ENCODE peak calls at places on chromosome 1, in nine cellular contexts. Y, G, H, R, Q, K, L, U and B are unnamed samples.

GRCh38 chr1:7223334-7224080 is 438.3 kb downstream of the CAMTA1 start:
- DNase-seq in Y (no peak), G (peak), H (no peak), R (peak), Q (no peak), K (no peak), L (no peak), U (no peak), B (no peak)

GRCh38 chr1:153597206-153597605 is 15.7 kb downstream of the S100A16 start:
- DNase-seq in Y (no peak), G (no peak), H (no peak), R (no peak), Q (no peak), K (no peak), L (no peak), U (no peak), B (no peak)

GRCh38 chr1:153678519-153679336 is at the start of gene NPR1:
- DNase-seq in Y (peak), G (peak), H (peak), R (no peak), Q (peak), K (peak), L (peak), U (peak), B (peak)

GRCh38 chr1:72109916-72110315 is 172.4 kb downstream of the NEGR1 start:
- DNase-seq in Y (no peak), G (no peak), H (no peak), R (no peak), Q (no peak), K (no peak), L (no peak), U (no peak), B (no peak)

GRCh38 chr1:234780531-234781162 is 170.7 kb upstream of the IRF2BP2 start:
- DNase-seq in Y (peak), G (no peak), H (peak), R (no peak), Q (no peak), K (peak), L (peak), U (no peak), B (peak)

GRCh38 chr1:230869499-230869898 is 1.2 kb upstream of the C1orf198 start:
- DNase-seq in Y (no peak), G (peak), H (no peak), R (no peak), Q (no peak), K (no peak), L (no peak), U (no peak), B (no peak)

GRCh38 chr1:24688033-24688432 is 44.9 kb downstream of the SRRM1 start:
- DNase-seq in Y (no peak), G (no peak), H (peak), R (no peak), Q (no peak), K (no peak), L (no peak), U (no peak), B (no peak)

GRCh38 chr1:180912211-180912800 is 391 bp upstream of the KIAA1614 start:
- DNase-seq in Y (peak), G (peak), H (peak), R (peak), Q (no peak), K (peak), L (no peak), U (no peak), B (no peak)

DNA sequence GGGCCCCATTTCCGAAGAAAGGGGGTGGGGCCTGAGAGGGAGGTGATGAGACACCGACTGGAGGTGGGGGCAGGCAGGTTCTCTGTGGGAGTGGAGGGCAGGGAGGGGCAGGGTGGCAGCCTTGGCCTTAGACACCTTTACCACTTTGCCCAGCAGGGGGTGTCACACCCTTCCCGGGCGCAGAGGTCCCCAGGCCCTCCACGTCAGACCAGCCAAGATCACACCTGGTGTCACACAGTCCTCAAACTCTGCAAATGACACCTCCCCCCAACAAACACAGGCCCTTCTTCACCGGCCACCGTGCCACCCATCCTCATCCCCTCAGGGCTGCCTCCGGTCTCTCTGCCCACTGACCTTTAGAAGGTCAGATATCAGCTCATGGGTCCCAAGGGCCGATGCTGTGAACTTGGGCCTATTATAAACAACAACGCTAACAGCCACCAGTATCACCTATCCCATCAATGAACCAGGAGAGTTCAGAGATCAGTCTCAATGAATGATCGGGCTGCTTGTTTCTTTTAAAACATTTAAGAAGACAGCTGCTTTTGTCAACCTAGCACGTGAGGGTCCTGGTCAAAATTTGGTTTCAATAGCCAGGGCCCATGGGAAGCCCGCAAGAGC is 103.9 kb downstream of the CASZ1 start:
- DNase-seq in Y (no peak), G (no peak), H (peak), R (peak), Q (peak), K (no peak), L (peak), U (peak), B (peak)
- TF ChIP-seq CTCF in Y (no peak), G (no peak), H (no peak), R (peak), Q (peak), K (peak), L (peak), U (peak), B (peak)

GRCh38 chr1:205797122-205797521 is 15.9 kb downstream of the SLC41A1 start:
- DNase-seq in Y (no peak), G (no peak), H (no peak), R (no peak), Q (no peak), K (no peak), L (no peak), U (no peak), B (no peak)
- TF ChIP-seq CTCF in Y (no peak), G (no peak), H (no peak), R (no peak), Q (no peak), K (no peak), L (no peak), U (no peak), B (no peak)

GRCh38 chr1:94543003-94543402 is 1.4 kb upstream of the F3 start:
- DNase-seq in Y (no peak), G (no peak), H (no peak), R (no peak), Q (no peak), K (no peak), L (no peak), U (no peak), B (no peak)

GRCh38 chr1:94542088-94542671 is 621 bp upstream of the F3 start:
- DNase-seq in Y (peak), G (peak), H (peak), R (no peak), Q (peak), K (peak), L (peak), U (peak), B (peak)

GRCh38 chr1:94540440-94541174 is 952 bp downstream of the F3 start:
- DNase-seq in Y (no peak), G (no peak), H (no peak), R (no peak), Q (no peak), K (peak), L (no peak), U (no peak), B (no peak)

GRCh38 chr1:94539496-94539895 is 2.1 kb downstream of the F3 start:
- DNase-seq in Y (no peak), G (no peak), H (no peak), R (no peak), Q (no peak), K (no peak), L (no peak), U (no peak), B (no peak)

GRCh38 chr1:94541175-94542087 is at the start of gene F3:
- DNase-seq in Y (peak), G (peak), H (peak), R (peak), Q (peak), K (peak), L (peak), U (peak), B (peak)
- TF ChIP-seq CTCF in Y (no peak), G (no peak), H (no peak), R (no peak), Q (peak), K (no peak), L (no peak), U (peak), B (no peak)

GRCh38 chr1:938088-938683 is 14.5 kb downstream of the SAMD11 start:
- DNase-seq in Y (no peak), G (peak), H (no peak), R (peak), Q (no peak), K (no peak), L (peak), U (peak), B (no peak)
- TF ChIP-seq CTCF in Y (no peak), G (peak), H (no peak), R (peak), Q (peak), K (peak), L (peak), U (peak), B (peak)

GRCh38 chr1:56169856-56170255 is 409.5 kb downstream of the PLPP3 start:
- DNase-seq in Y (no peak), G (peak), H (no peak), R (no peak), Q (no peak), K (no peak), L (no peak), U (no peak), B (no peak)
- TF ChIP-seq CTCF in Y (no peak), G (no peak), H (no peak), R (no peak), Q (no peak), K (no peak), L (no peak), U (no peak), B (no peak)

DNA sequence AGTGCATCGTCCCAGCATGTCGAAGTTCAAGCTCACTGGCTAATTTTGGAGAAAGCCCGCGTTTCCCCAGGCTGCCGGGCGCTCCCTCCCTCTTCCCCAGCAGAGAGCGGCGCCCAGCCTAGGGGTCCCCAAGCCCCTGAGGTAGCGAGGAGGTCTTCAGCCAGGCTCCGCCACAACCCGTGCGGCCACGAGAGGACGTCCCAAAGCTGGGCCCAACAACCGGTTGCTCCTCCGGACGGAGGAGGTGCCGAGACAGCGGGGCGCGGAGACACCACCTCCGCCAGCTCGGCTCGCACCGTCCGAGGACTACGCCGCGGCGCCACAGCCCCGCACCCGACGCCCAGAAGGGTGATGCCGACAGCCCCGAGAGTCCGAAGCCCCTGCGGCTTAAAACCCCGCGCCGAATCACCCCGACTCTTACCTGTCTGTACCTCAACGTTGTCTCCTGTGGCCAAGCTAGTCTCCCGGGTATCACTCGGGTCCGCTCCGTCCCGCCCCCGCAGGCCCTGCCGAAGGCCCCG is at the start of gene DENND2C:
- DNase-seq in Y (peak), G (no peak), H (no peak), R (no peak), Q (no peak), K (peak), L (no peak), U (no peak), B (no peak)
- TF ChIP-seq CTCF in Y (no peak), G (no peak), H (no peak), R (no peak), Q (no peak), K (peak), L (no peak), U (no peak), B (no peak)

GRCh38 chr1:213564215-213564659 is 423.5 kb upstream of the PROX1 start:
- DNase-seq in Y (no peak), G (no peak), H (no peak), R (no peak), Q (no peak), K (peak), L (no peak), U (peak), B (no peak)
- TF ChIP-seq CTCF in Y (peak), G (peak), H (no peak), R (peak), Q (peak), K (peak), L (peak), U (peak), B (no peak)

GRCh38 chr1:155989242-155989991 is 11.1 kb upstream of the ARHGEF2 start:
- DNase-seq in Y (peak), G (peak), H (peak), R (peak), Q (peak), K (peak), L (peak), U (peak), B (peak)

GRCh38 chr1:155993595-155993994 is 15.2 kb upstream of the ARHGEF2 start:
- DNase-seq in Y (no peak), G (no peak), H (no peak), R (no peak), Q (no peak), K (no peak), L (no peak), U (no peak), B (no peak)

GRCh38 chr1:155990340-155990739 is 12.0 kb upstream of the ARHGEF2 start:
- DNase-seq in Y (no peak), G (no peak), H (no peak), R (no peak), Q (no peak), K (no peak), L (no peak), U (no peak), B (no peak)

GRCh38 chr1:155984341-155984740 is 6.0 kb upstream of the ARHGEF2 start:
- DNase-seq in Y (peak), G (no peak), H (no peak), R (no peak), Q (no peak), K (peak), L (no peak), U (no peak), B (no peak)

GRCh38 chr1:155989992-155990325 is 11.6 kb upstream of the ARHGEF2 start:
- DNase-seq in Y (no peak), G (no peak), H (no peak), R (no peak), Q (no peak), K (no peak), L (no peak), U (peak), B (peak)
- TF ChIP-seq CTCF in Y (no peak), G (no peak), H (no peak), R (no peak), Q (no peak), K (no peak), L (no peak), U (no peak), B (no peak)

GRCh38 chr1:11979453-11979817 is 809 bp upstream of the MFN2 start:
- DNase-seq in Y (peak), G (no peak), H (no peak), R (no peak), Q (peak), K (no peak), L (no peak), U (no peak), B (no peak)

GRCh38 chr1:11980676-11980972 is 380 bp downstream of the MFN2 start:
- DNase-seq in Y (no peak), G (no peak), H (no peak), R (no peak), Q (no peak), K (peak), L (no peak), U (no peak), B (no peak)

GRCh38 chr1:11981378-11982009 is 1.2 kb downstream of the MFN2 start:
- DNase-seq in Y (no peak), G (no peak), H (no peak), R (peak), Q (no peak), K (no peak), L (no peak), U (no peak), B (no peak)

GRCh38 chr1:11978290-11978689 is 2.0 kb upstream of the MFN2 start:
- DNase-seq in Y (no peak), G (no peak), H (no peak), R (no peak), Q (no peak), K (no peak), L (no peak), U (no peak), B (no peak)

DNA sequence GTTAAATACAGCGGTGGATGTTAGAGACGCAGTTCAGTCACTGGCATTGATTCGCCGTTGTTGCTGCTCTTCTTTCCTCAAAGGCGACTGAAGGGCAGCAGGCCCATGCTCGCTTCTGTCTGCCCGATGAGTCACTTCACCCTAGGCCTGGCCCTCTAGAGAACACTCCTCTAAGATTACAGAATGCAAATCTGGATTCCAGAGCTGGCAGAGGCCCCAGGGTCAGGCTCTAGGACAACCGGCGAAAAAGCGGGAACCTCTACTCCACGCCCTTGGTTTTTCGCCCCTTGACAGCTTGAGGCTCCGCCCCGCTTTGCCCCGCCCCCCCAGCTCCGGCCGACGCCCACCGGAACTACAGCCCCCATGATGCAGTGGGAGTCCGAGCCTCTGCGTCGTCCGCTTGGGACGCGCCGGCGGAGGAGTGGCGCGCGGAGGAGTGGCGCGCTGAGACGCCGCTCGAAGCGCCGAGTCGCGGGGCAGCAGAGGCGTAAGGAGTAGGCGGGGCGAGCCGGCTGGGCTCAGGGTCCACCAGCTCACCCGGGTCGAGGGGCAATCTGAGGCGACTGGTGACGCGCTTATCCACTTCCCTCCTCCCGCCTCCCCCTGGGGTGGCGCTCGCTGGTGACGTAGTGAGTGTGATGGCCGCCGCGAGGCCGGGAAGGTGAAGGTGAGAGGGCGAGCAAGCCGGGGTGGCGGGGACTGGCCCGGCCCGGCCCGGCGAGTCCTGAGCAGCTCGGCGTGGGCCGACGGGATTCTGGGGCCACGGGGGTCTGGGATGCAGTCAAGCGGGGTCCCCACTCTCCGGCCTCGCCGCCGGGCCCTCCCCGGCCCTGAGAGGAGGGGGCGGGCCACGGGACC is at the start of gene MFN2:
- DNase-seq in Y (peak), G (peak), H (peak), R (peak), Q (peak), K (peak), L (peak), U (peak), B (peak)
- TF ChIP-seq CTCF in Y (no peak), G (no peak), H (no peak), R (no peak), Q (no peak), K (no peak), L (no peak), U (no peak), B (no peak)